ENCODE peak calls at places on chromosome 3, in four cellular contexts. O is prostate gland; J is stimulated activated CD8-positive, alpha-beta memory T cell treated with anti-CD3 and anti-CD28 coated beads, Interleukin-7, amount 100 ng/mL, for 4 hours; H is OCI-M1. C is an unnamed sample.

GRCh38 chr3:89964347-89964746 is 856.9 kb downstream of the EPHA3 start:
- DNase-seq in O (no peak), J (no peak), H (no peak), C (no peak)

GRCh38 chr3:71515640-71516383 is 67.7 kb downstream of the FOXP1 start:
- DNase-seq in O (no peak), J (no peak), H (no peak), C (no peak)

GRCh38 chr3:38725726-38726410 is 76.4 kb upstream of the SCN5A start:
- DNase-seq in O (no peak), J (no peak), H (peak; percentile 49), C (no peak)

GRCh38 chr3:139122612-139123011 is 77.9 kb upstream of the PRR23C start:
- DNase-seq in O (no peak), J (no peak), H (no peak), C (no peak)

GRCh38 chr3:79019137-79019923 is 748.5 kb downstream of the ROBO1 start:
- DNase-seq in O (peak; percentile 84), J (peak; percentile 2), H (peak; percentile 79), C (peak; percentile 84)

GRCh38 chr3:171028025-171028778 is 1.7 kb upstream of the SLC2A2 start:
- DNase-seq in O (no peak), J (peak; percentile 12), H (no peak), C (peak; percentile 70)

GRCh38 chr3:136068708-136069107 is 103.2 kb downstream of the PPP2R3A start:
- DNase-seq in O (no peak), J (no peak), H (no peak), C (no peak)

GRCh38 chr3:27452368-27453090 is 31.7 kb downstream of the SLC4A7 start:
- DNase-seq in O (no peak), J (no peak), H (no peak), C (no peak)

GRCh38 chr3:140850210-140850955 is 91.3 kb upstream of the SLC25A36 start:
- DNase-seq in O (no peak), J (no peak), H (no peak), C (no peak)

GRCh38 chr3:129602730-129603560 is 3.5 kb downstream of the PLXND1 start:
- DNase-seq in O (no peak), J (no peak), H (no peak), C (peak; percentile 91)

C was measured in aorta.